ENCODE peak calls at places on chromosome 17, in four cellular contexts. C, N, M and P are unnamed samples.

GRCh38 chr17:61396586-61397085 is 3.0 kb upstream of the TBX2 start:
- DNase-seq in C (no peak), N (no peak), M (no peak), P (peak)

GRCh38 chr17:68048996-68049395 is 13.5 kb downstream of the KPNA2 start:
- DNase-seq in C (no peak), N (no peak), M (no peak), P (no peak)

GRCh38 chr17:44108440-44109311 is 14.8 kb downstream of the HDAC5 start:
- DNase-seq in C (peak), N (peak), M (no peak), P (peak)

GRCh38 chr17:75834279-75834920 is 9.8 kb downstream of the UNC13D start:
- DNase-seq in C (no peak), N (no peak), M (no peak), P (no peak)

GRCh38 chr17:19482571-19482970 is 51.1 kb upstream of the SLC47A1 start:
- DNase-seq in C (peak), N (peak), M (no peak), P (no peak)

GRCh38 chr17:17264430-17264829 is 16.6 kb downstream of the COPS3 start:
- DNase-seq in C (no peak), N (no peak), M (no peak), P (no peak)

GRCh38 chr17:38434178-38434665 is 6.0 kb downstream of the ARHGAP23 start:
- DNase-seq in C (no peak), N (no peak), M (no peak), P (no peak)

GRCh38 chr17:48542956-48543853 is 1.7 kb downstream of the HOXB2 start:
- DNase-seq in C (peak), N (no peak), M (no peak), P (peak)

GRCh38 chr17:69499301-69499700 is 84.8 kb downstream of the MAP2K6 start:
- DNase-seq in C (no peak), N (no peak), M (no peak), P (no peak)